ENCODE peak calls at places on chromosome 15, in four cellular contexts. S is GM12878, L is HL-60, C is K562. F is an unnamed sample.

GRCh38 chr15:73876779-73877178 is 3.4 kb downstream of the TBC1D21 start:
- DNase-seq in C (no peak), S (no peak), L (no peak), F (no peak)

GRCh38 chr15:100284701-100285100 is 57.1 kb downstream of the ADAMTS17 start:
- DNase-seq in L (no peak), C (no peak), S (no peak), F (no peak)

GRCh38 chr15:100863406-100864198 is 16.0 kb upstream of the ALDH1A3 start:
- DNase-seq in L (no peak), C (no peak), S (no peak), F (no peak)

GRCh38 chr15:64837502-64837901 is 4.2 kb upstream of the PLEKHO2 start:
- DNase-seq in C (no peak), L (peak; percentile 94), S (no peak), F (no peak)

GRCh38 chr15:29270169-29270955 is 740 bp upstream of the NSMCE3 start:
- DNase-seq in L (no peak), C (no peak), S (peak; percentile 67), F (no peak)

GRCh38 chr15:82165948-82166376 is 96.6 kb downstream of the EFL1 start:
- DNase-seq in L (no peak), S (peak; percentile 12), C (no peak), F (no peak)

GRCh38 chr15:89119489-89120478 is 31.5 kb downstream of the ABHD2 start:
- DNase-seq in S (no peak), C (no peak), L (no peak), F (no peak)

GRCh38 chr15:70188286-70188685 is 90.6 kb upstream of the TLE3 start:
- DNase-seq in C (no peak), S (no peak), L (no peak), F (no peak)

GRCh38 chr15:57133127-57133968 is 214.9 kb downstream of the TCF12 start:
- DNase-seq in C (no peak), L (no peak), S (no peak), F (no peak)

GRCh38 chr15:87954783-87955182 is 301.8 kb downstream of the NTRK3 start:
- DNase-seq in L (no peak), S (no peak), C (no peak), F (no peak)

GRCh38 chr15:90868261-90868689 is at the start of gene FURIN:
- DNase-seq in C (peak; percentile 56), S (no peak), L (no peak), F (no peak)

GRCh38 chr15:40891810-40892448 is 2.3 kb upstream of the VPS18 start:
- DNase-seq in L (peak; percentile 51), S (no peak), C (no peak), F (no peak)

GRCh38 chr15:89904519-89904918 is 8.2 kb downstream of the ARPIN start:
- DNase-seq in L (no peak), S (no peak), C (no peak), F (no peak)

GRCh38 chr15:98304366-98304765 is 343.9 kb downstream of the ARRDC4 start:
- DNase-seq in S (no peak), L (no peak), C (no peak), F (no peak)

GRCh38 chr15:83443076-83443847 is 3.9 kb upstream of the SH3GL3 start:
- DNase-seq in S (no peak), L (no peak), C (no peak), F (no peak)

GRCh38 chr15:40594429-40594836 is 384 bp downstream of the KNL1 start:
- DNase-seq in L (peak; percentile 67), S (peak; percentile 40), C (peak; percentile 62), F (peak; percentile 35)

GRCh38 chr15:22918596-22919140 is 61.5 kb downstream of the CYFIP1 start:
- DNase-seq in C (no peak), S (no peak), L (no peak), F (no peak)

GRCh38 chr15:40498418-40498817 is 27.6 kb downstream of the CHST14 start:
- DNase-seq in L (no peak), C (no peak), S (no peak), F (no peak)

GRCh38 chr15:79418693-79419279 is 13.3 kb upstream of the MINAR1 start:
- DNase-seq in S (no peak), L (no peak), C (no peak), F (no peak)

GRCh38 chr15:80831606-80832224 is 52.5 kb downstream of the CEMIP start:
- DNase-seq in S (no peak), C (no peak), L (no peak), F (no peak)

GRCh38 chr15:43775411-43775965 is 1.3 kb downstream of the ELL3 start:
- DNase-seq in S (no peak), L (no peak), C (no peak), F (no peak)

GRCh38 chr15:64044315-64045105 is 1.8 kb downstream of the DAPK2 start:
- DNase-seq in L (peak; percentile 63), S (peak; percentile 71), C (no peak), F (peak; percentile 70)

GRCh38 chr15:92907880-92908279 is 7.8 kb downstream of the CHD2 start:
- DNase-seq in S (no peak), L (no peak), C (no peak), F (no peak)

GRCh38 chr15:100125627-100126231 is 216.0 kb downstream of the ADAMTS17 start:
- DNase-seq in S (no peak), L (no peak), C (no peak), F (no peak)

GRCh38 chr15:94247789-94248638 is 16.7 kb downstream of the MCTP2 start:
- DNase-seq in S (no peak), C (no peak), L (no peak), F (no peak)

GRCh38 chr15:72169236-72169920 is 28.2 kb downstream of the GRAMD2A start:
- DNase-seq in C (no peak), S (no peak), L (no peak), F (no peak)

GRCh38 chr15:48330855-48331795 is at the start of gene DUT:
- DNase-seq in L (peak; percentile 82), S (peak; percentile 39), C (peak; percentile 60), F (peak; percentile 58)

GRCh38 chr15:97013491-97013890 is 683.0 kb downstream of the NR2F2 start:
- DNase-seq in S (no peak), L (no peak), C (no peak), F (no peak)

GRCh38 chr15:97012986-97013385 is 682.5 kb downstream of the NR2F2 start:
- DNase-seq in S (no peak), C (no peak), L (no peak), F (no peak)

GRCh38 chr15:97014001-97014400 is 683.5 kb downstream of the NR2F2 start:
- DNase-seq in C (no peak), L (no peak), S (no peak), F (no peak)

GRCh38 chr15:97009036-97009555 is 678.6 kb downstream of the NR2F2 start:
- DNase-seq in S (no peak), C (no peak), L (no peak), F (no peak)
- TF ChIP-seq POLR2AphosphoS5 in S (no peak), C (no peak), L (no peak), F (no peak)

DNA sequence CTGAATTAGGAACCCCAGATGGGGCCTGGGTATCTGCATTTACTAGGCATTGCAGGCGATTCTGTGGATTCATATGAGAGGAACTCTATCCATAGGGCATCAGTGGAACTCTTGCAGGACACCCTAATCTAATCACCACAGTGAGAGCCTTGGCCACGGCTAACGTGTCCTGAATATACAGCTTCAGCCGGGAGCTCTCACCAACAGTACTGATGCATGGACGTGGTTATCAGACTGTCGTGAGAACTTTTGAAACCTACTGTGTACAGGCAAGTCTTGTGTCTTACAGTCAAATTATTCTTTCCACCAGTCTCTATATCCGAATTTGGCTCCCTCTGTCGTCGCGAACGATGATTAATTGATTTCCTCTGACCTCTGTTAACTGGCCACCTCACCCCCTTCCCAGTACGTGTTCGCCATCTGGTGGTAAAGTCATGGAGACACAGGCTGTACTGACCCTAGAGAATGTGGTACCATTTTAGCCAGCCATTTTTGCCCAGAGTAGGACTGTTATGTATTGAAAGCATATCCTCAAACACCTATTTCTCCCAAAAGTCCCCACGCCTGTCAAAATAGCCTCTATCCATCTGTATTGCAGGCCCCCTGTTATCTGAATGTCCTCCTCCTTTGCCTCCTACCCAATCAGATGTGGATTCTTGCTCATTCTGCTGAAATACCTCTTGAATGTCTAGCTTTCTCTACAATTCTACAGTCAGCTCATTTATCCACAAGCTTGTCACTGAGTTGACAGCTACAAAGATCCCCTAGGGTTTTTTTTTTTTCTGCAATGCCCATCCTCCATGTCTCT is 39.7 kb downstream of the GLDN start:
- DNase-seq in S (peak; percentile 34), C (peak; percentile 85), L (peak; percentile 82), F (peak; percentile 50)
- TF ChIP-seq SPI1 in S (no peak), C (no peak), L (no peak), F (no peak)

GRCh38 chr15:75348563-75349350 is 1.9 kb downstream of the NEIL1 start:
- DNase-seq in L (no peak), S (no peak), C (peak; percentile 5), F (no peak)
- TF ChIP-seq POLR2AphosphoS5 in L (no peak), S (no peak), C (no peak), F (no peak)

GRCh38 chr15:59170295-59170881 is 36.3 kb upstream of the LDHAL6B start:
- DNase-seq in S (no peak), C (no peak), L (no peak), F (no peak)
- TF ChIP-seq SPI1 in S (no peak), C (no peak), L (no peak), F (no peak)

F was measured in GM12891.